ENCODE peak calls at places on chromosome 19, in four cellular contexts. Q is left ventricle myocardium inferior; S is CD8-positive, alpha-beta memory T cell; P is uterus. L is an unnamed sample.

GRCh38 chr19:51729781-51730180 is 6.0 kb upstream of the HAS1 start:
- DNase-seq in Q (no peak), S (no peak), P (no peak), L (no peak)

GRCh38 chr19:23817519-23817918 is 58.8 kb upstream of the ZNF681 start:
- DNase-seq in Q (no peak), S (no peak), P (peak; percentile 62), L (no peak)

GRCh38 chr19:38182536-38183210 is 41.3 kb downstream of the DPF1 start:
- DNase-seq in Q (no peak), S (no peak), P (no peak), L (no peak)

GRCh38 chr19:5298502-5298901 is 42.1 kb downstream of the PTPRS start:
- DNase-seq in Q (no peak), S (no peak), P (no peak), L (peak; percentile 75)

GRCh38 chr19:16609511-16609910 is 18.5 kb downstream of the MED26 start:
- DNase-seq in Q (no peak), S (no peak), P (no peak), L (no peak)

GRCh38 chr19:4534836-4535658 is at the start of gene PLIN5:
- DNase-seq in Q (peak; percentile 81), S (peak; percentile 27), P (peak; percentile 55), L (peak; percentile 88)

GRCh38 chr19:56765107-56765506 is 75.4 kb downstream of the PEG3 start:
- DNase-seq in Q (peak; percentile 74), S (no peak), P (peak; percentile 76), L (peak; percentile 55)

GRCh38 chr19:28426902-28427232 is 786.1 kb downstream of the UQCRFS1 start:
- DNase-seq in Q (no peak), S (no peak), P (no peak), L (no peak)

GRCh38 chr19:19691683-19692082 is 23.0 kb downstream of the ZNF101 start:
- DNase-seq in Q (no peak), S (no peak), P (no peak), L (no peak)

GRCh38 chr19:35557539-35558399 is 5.7 kb downstream of the ATP4A start:
- DNase-seq in Q (peak; percentile 51), S (peak; percentile 51), P (peak; percentile 44), L (peak; percentile 71)

GRCh38 chr19:10478476-10478875 is 24.7 kb downstream of the KEAP1 start:
- DNase-seq in Q (no peak), S (no peak), P (no peak), L (no peak)

GRCh38 chr19:39372047-39372802 is 18.7 kb downstream of the PAF1 start:
- DNase-seq in Q (peak; percentile 82), S (no peak), P (peak; percentile 84), L (peak; percentile 79)

GRCh38 chr19:29844891-29845575 is 33.2 kb downstream of the CCNE1 start:
- DNase-seq in Q (peak; percentile 93), S (peak; percentile 92), P (peak; percentile 92), L (peak; percentile 94)

GRCh38 chr19:44634785-44635184 is 8.9 kb upstream of the PVR start:
- DNase-seq in Q (no peak), S (no peak), P (no peak), L (no peak)

GRCh38 chr19:44552324-44552723 is 22.8 kb upstream of the CEACAM20 start:
- DNase-seq in Q (no peak), S (no peak), P (no peak), L (peak; percentile 29)

GRCh38 chr19:18202759-18203407 is 959 bp downstream of the RAB3A start:
- DNase-seq in Q (no peak), S (no peak), P (peak; percentile 48), L (no peak)

DNA sequence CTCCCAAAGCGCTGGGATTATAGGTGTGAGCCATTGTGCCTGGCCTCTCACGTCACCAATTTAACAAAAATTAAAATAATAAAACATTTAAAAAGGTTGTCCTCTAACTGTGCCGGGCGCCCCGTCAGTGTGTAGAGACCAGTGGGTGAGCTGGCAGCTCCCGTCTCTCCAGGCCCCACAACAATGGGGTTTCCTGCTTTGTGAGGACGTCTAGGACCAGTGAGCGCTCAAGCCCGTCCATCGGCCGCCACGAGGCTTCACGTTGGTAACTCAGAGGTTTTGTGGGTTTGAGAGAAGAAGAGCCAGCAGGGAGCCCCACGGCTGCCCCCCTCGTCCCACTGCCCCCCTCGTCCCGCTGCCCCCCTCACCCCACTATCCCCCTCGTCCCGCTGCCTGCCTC is 4.7 kb downstream of the LSM7 start:
- DNase-seq in Q (no peak), S (no peak), P (no peak), L (no peak)
- H3K4me1 ChIP-seq in Q (peaks cover 26% of the 10 kb centered on the region), S (peaks cover 15% of the 10 kb centered on the region), P (no peaks in the 10 kb centered on the region), L (no peaks in the 10 kb centered on the region)

GRCh38 chr19:43310221-43310620 is 40.9 kb upstream of the PSG9 start:
- DNase-seq in Q (no peak), S (no peak), P (no peak), L (no peak)

GRCh38 chr19:43300876-43301765 is 31.8 kb upstream of the PSG9 start:
- DNase-seq in Q (no peak), S (no peak), P (no peak), L (no peak)

GRCh38 chr19:43305642-43306041 is 36.3 kb upstream of the PSG9 start:
- DNase-seq in Q (no peak), S (no peak), P (no peak), L (no peak)

GRCh38 chr19:43308244-43308815 is 39.0 kb upstream of the PSG9 start:
- DNase-seq in Q (no peak), S (no peak), P (no peak), L (no peak)

DNA sequence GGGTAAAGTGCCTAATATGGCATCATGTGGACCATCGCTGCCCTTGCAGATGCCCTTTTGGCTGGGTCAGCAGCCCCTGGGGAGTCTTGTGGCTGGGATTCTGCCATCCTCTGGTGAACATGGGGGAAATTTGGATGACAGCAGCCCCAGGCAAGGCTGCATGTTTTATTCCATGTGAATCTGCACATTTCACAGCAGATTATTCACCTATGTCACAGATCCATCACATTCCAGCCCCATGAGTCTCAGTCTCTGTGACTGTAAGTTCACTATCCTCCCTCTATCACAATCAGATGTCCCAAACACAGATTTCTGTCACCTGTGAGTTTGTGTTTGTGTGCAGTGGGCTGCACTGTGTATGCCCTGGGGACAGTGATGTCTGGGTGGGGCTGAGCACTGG is 36.8 kb upstream of the PSG9 start:
- DNase-seq in Q (no peak), S (no peak), P (no peak), L (no peak)
- H3K27ac ChIP-seq in Q (no peak overlapping the region), S (no peak overlapping the region), P (no peak overlapping the region), L (no peak overlapping the region)

GRCh38 chr19:405138-405965 is 3.6 kb downstream of the C2CD4C start:
- DNase-seq in Q (no peak), S (no peak), P (no peak), L (no peak)
- H3K27me3 ChIP-seq in Q (peaks cover 86% of the 10 kb centered on the region), S (peaks cover 12% of the 10 kb centered on the region), P (no peaks in the 10 kb centered on the region), L (peaks cover 11% of the 10 kb centered on the region)

DNA sequence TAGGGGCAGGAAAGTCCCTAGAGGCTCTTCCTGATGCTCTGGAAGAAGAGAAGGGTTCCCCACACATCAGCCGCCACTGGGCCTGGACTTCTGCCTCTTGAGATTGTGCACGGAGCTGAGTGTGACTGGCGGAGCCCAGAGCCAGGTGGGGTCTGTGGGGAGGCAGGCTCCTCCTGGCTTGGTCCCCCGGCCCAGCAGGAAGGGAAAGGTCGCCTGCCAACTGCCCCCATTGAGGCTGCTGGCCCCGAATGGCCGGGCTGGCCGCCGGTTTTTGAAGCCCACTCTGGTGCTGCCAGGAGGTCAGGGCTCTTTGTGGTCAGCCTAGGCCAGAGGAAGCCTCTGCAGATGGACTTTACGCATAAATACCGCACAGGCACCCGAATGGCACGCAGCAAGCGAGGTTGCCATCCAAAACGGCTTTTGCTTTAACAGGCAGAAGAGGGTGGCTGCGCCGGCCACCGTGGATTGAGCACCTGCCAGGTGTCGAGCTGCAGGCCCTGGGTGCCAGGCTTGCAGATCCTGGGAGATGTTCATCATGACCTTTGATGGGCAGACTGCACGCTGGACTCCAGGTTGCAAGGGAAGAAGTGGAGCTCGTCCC is 5.0 kb downstream of the DAZAP1 start:
- DNase-seq in Q (no peak), S (no peak), P (no peak), L (no peak)
- H3K4me1 ChIP-seq in Q (peaks cover 97% of the 10 kb centered on the region), S (peaks cover 64% of the 10 kb centered on the region), P (peaks cover 11% of the 10 kb centered on the region), L (peaks cover 23% of the 10 kb centered on the region)

DNA sequence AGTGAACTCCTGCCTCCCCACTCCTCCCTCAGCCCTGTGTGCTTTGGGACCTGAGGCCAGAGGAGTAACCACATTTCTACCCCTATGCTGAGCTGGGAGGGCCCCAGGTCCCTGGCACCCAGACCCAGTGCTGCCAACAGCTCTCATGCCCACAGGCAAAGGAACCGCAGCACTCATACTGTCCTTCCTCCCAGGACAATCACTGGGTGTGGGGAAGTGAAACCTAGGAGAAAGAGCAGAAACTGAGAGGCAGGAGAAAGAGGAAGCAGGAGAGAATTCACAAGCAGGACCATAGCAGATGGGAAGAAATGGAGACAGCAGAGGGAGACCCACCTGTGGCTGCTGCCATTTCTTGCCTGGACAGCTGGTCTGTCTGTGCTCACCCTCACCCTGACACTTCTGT is 18.8 kb downstream of the CCDC97 start:
- DNase-seq in Q (no peak), S (no peak), P (no peak), L (no peak)
- H3K27ac ChIP-seq in Q (peak overlapping the region; percentile 84), S (peak overlapping the region; percentile 80), P (no peak overlapping the region), L (peak overlapping the region; percentile 91)

DNA sequence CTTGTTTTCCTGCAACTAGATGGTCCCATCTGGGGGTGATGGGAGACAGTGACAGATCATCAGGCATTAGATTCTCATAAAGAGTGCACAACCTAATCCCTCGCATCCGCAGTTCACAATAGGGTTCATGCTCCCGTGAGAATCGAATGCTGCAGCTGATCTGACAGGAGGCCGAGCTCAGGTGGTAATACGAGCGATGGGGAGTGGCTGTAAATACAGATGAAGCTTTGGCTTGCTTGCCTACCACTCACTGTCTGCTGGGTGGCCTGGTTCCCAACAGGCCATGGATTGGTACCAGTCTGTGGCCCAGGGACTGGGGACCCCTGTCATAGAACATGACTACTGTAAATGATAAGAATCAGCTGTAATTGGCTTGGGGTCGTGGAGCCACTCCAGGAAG is 28.0 kb downstream of the WDR88 start:
- DNase-seq in Q (no peak), S (no peak), P (no peak), L (no peak)
- H3K27me3 ChIP-seq in Q (no peaks in the 10 kb centered on the region), S (no peaks in the 10 kb centered on the region), P (no peaks in the 10 kb centered on the region), L (no peaks in the 10 kb centered on the region)

GRCh38 chr19:13459351-13459750 is 46.9 kb downstream of the CACNA1A start:
- DNase-seq in Q (no peak), S (no peak), P (no peak), L (no peak)

GRCh38 chr19:13463296-13463695 is 43.0 kb downstream of the CACNA1A start:
- DNase-seq in Q (no peak), S (no peak), P (no peak), L (no peak)

GRCh38 chr19:13466697-13467096 is 39.6 kb downstream of the CACNA1A start:
- DNase-seq in Q (no peak), S (no peak), P (no peak), L (no peak)

GRCh38 chr19:13460045-13460444 is 46.2 kb downstream of the CACNA1A start:
- DNase-seq in Q (no peak), S (no peak), P (no peak), L (no peak)

GRCh38 chr19:13461536-13461935 is 44.7 kb downstream of the CACNA1A start:
- DNase-seq in Q (no peak), S (no peak), P (no peak), L (no peak)
- H3K4me1 ChIP-seq in Q (no peaks in the 10 kb centered on the region), S (no peaks in the 10 kb centered on the region), P (no peaks in the 10 kb centered on the region), L (no peaks in the 10 kb centered on the region)

DNA sequence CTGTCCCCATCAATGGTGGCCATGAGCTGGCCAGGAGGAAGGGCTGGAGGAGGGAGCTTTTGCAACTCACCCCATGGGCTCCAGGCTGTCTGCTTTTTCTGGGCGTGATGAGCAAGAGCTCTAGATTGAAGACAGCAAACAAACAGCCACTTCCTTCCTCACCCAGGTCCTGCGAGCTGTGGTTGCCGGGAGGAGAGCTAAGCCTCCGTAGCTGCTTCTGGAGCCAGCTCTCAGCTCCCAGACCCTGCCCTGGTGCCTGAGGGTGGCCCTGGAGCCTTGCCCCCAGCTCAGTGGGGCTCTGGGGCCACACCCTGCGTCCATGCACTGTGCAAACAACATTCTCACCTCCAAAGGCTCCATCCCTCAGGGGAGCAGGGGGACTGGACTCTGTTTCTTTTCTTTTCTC is 6.2 kb downstream of the MYO1F start:
- DNase-seq in Q (peak; percentile 27), S (peak; percentile 53), P (no peak), L (peak; percentile 57)
- H3K27ac ChIP-seq in Q (peak overlapping the region; percentile 44), S (peak overlapping the region; percentile 17), P (no peak overlapping the region), L (peak overlapping the region; percentile 62)